ENCODE peak calls at places on chromosomes 4 and X, in eight cellular contexts. P, W, V, F, L, E, J and S are unnamed samples.
A peak's percentile ranks its signal among the peaks of the same experiment; 100 is the strongest.

GRCh38 chr4:174199735-174200134 is 83.7 kb downstream of the FBXO8 start:
- DNase-seq in V (no peak), L (no peak), J (no peak), P (no peak), W (no peak), F (no peak), E (no peak), S (no peak)

GRCh38 chr4:8709729-8710360 is 117.3 kb downstream of the CPZ start:
- DNase-seq in J (peak; percentile 2), F (no peak), P (no peak), W (no peak), L (peak; percentile 16), V (no peak), E (no peak), S (no peak)

GRCh38 chrX:44071070-44071645 is 98.0 kb upstream of the NDP start:
- DNase-seq in P (no peak), V (no peak), J (no peak), L (no peak), W (no peak), E (no peak), F (no peak), S (no peak)

GRCh38 chr4:158604369-158604768 is 67.3 kb downstream of the C4orf46 start:
- DNase-seq in P (no peak), W (no peak), F (no peak), V (no peak), E (no peak), L (no peak), J (no peak), S (no peak)

GRCh38 chr4:138773321-138773720 is 242.3 kb upstream of the NOCT start:
- DNase-seq in P (no peak), V (no peak), F (no peak), L (no peak), E (no peak), J (no peak), W (no peak), S (no peak)

GRCh38 chr4:158811704-158812103 is 42.9 kb downstream of the FNIP2 start:
- DNase-seq in P (no peak), F (no peak), V (no peak), E (no peak), W (no peak), L (peak; percentile 50), J (no peak), S (no peak)

GRCh38 chr4:107148922-107149321 is 112.8 kb upstream of the DKK2 start:
- DNase-seq in F (no peak), V (no peak), E (no peak), J (no peak), L (no peak), P (no peak), W (no peak), S (no peak)

GRCh38 chrX:45070116-45071007 is 130.3 kb downstream of the DIPK2B start:
- DNase-seq in L (peak; percentile 21), E (peak; percentile 23), J (no peak), P (peak; percentile 67), F (peak; percentile 69), W (no peak), V (no peak), S (no peak)

GRCh38 chr4:105130945-105131344 is 15.7 kb upstream of the TET2 start:
- DNase-seq in J (no peak), L (no peak), E (no peak), V (no peak), F (no peak), P (no peak), W (no peak), S (no peak)

GRCh38 chr4:2923141-2923551 is 40.1 kb downstream of the NOP14 start:
- DNase-seq in P (peak; percentile 55), L (peak; percentile 4), V (no peak), J (peak; percentile 9), F (peak; percentile 77), W (no peak), E (no peak), S (no peak)

GRCh38 chrX:56729152-56729557 is at the start of gene NBDY:
- DNase-seq in W (peak; percentile 22), E (peak; percentile 33), J (peak; percentile 34), L (peak; percentile 21), V (peak; percentile 7), F (peak; percentile 52), P (peak; percentile 37), S (no peak)

GRCh38 chr4:65670331-65671031 is at the start of gene EPHA5:
- DNase-seq in J (peak; percentile 20), P (peak; percentile 41), E (no peak), L (peak; percentile 33), V (peak; percentile 2), W (peak; percentile 69), F (peak; percentile 90), S (peak; percentile 30)

GRCh38 chr4:79864470-79865190 is 208.4 kb downstream of the ANTXR2 start:
- DNase-seq in P (peak; percentile 4), W (no peak), V (no peak), J (no peak), F (no peak), E (no peak), L (no peak), S (no peak)

GRCh38 chrX:16807548-16807947 is 21.3 kb downstream of the TXLNG start:
- DNase-seq in P (peak; percentile 38), F (peak; percentile 51), V (no peak), E (no peak), J (no peak), L (no peak), W (no peak), S (no peak)

GRCh38 chr4:77802406-77802805 is 16.8 kb downstream of the CNOT6L start:
- DNase-seq in V (no peak), F (no peak), P (no peak), L (no peak), J (no peak), W (no peak), E (no peak), S (no peak)
- H3K4me1 ChIP-seq in V (no peaks in the 10 kb centered on the region), F (peaks cover 8% of the 10 kb centered on the region), P (peaks cover 4% of the 10 kb centered on the region), L (peaks cover 43% of the 10 kb centered on the region), J (peaks cover 5% of the 10 kb centered on the region), W (peaks cover 10% of the 10 kb centered on the region), E (peaks cover 70% of the 10 kb centered on the region), S (peaks cover 8% of the 10 kb centered on the region)

GRCh38 chrX:39981946-39982345 is 115.8 kb downstream of the BCOR start:
- DNase-seq in L (no peak), P (no peak), E (no peak), W (no peak), J (no peak), V (no peak), F (no peak), S (no peak)
- H3K4me1 ChIP-seq in L (no peaks in the 10 kb centered on the region), P (no peaks in the 10 kb centered on the region), E (no peaks in the 10 kb centered on the region), W (no peaks in the 10 kb centered on the region), J (no peaks in the 10 kb centered on the region), V (peaks cover 16% of the 10 kb centered on the region), F (no peaks in the 10 kb centered on the region), S (peaks cover 11% of the 10 kb centered on the region)

DNA sequence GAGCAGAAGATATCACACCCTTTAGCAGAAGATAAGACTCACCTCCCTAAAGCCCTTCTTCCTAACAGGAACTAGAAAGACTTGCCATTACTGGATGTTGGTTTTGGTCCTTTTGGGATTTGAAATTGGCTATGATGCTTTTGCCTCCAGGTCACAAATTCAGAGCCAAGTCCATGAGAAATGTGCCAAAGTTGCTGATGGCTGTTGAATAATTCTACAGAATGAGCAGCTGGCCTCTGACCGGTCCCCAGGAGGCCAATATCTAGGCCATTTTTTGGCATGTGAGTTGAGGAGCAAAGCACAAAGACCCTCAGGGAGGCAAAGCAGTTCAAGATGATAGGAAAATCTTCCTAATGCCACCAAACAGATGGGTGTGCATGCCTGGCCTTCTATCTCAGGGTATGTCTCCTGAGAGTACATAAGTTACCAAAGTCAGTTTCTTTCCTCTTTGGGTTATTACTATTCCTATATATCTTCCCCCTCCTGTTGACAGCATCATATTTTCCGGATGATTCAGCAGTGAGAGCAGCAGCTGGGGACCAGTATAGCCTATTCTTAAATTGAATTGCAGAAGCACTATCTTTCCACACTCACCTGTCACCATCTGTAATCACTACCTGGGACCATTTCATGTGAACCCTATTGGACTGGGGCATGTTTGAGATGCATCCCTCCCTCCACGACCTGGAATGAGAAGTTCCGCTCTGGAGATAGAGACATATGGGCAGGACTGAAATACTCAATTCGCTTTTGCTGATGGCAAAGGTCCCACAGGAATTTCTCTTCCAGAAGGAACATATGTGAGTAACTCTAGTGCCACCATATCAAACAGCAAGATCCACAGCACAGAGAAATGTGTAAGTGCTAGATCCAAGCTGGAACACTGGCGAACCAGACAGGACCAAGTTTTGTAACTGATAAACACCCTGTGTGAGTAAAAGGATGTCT is 44.2 kb downstream of the SEL1L3 start:
- DNase-seq in E (no peak), L (no peak), P (peak; percentile 57), W (no peak), V (no peak), J (no peak), F (peak; percentile 29), S (no peak)
- H3K4me1 ChIP-seq in E (no peaks in the 10 kb centered on the region), L (peaks cover 6% of the 10 kb centered on the region), P (peaks cover 30% of the 10 kb centered on the region), W (no peaks in the 10 kb centered on the region), V (peaks cover 2% of the 10 kb centered on the region), J (no peaks in the 10 kb centered on the region), F (no peaks in the 10 kb centered on the region), S (peaks cover 5% of the 10 kb centered on the region)

GRCh38 chrX:41384041-41384705 is 50.2 kb downstream of the DDX3X start:
- DNase-seq in V (peak; percentile 77), J (peak; percentile 55), P (peak; percentile 86), L (peak; percentile 68), W (peak; percentile 84), F (peak; percentile 90), E (no peak), S (peak; percentile 80)
- H3K4me1 ChIP-seq in V (peaks cover 12% of the 10 kb centered on the region), J (no peaks in the 10 kb centered on the region), P (peaks cover 13% of the 10 kb centered on the region), L (no peaks in the 10 kb centered on the region), W (peaks cover 5% of the 10 kb centered on the region), F (no peaks in the 10 kb centered on the region), E (peaks cover 9% of the 10 kb centered on the region), S (peaks cover 2% of the 10 kb centered on the region)

GRCh38 chr4:143405197-143405730 is 68.6 kb downstream of the GAB1 start:
- DNase-seq in P (no peak), V (no peak), J (no peak), E (no peak), W (no peak), F (no peak), L (no peak), S (no peak)

GRCh38 chr4:143406523-143406922 is 69.8 kb downstream of the GAB1 start:
- DNase-seq in P (no peak), L (peak; percentile 92), V (no peak), W (peak; percentile 74), F (peak; percentile 80), J (peak; percentile 66), E (no peak), S (peak; percentile 57)

GRCh38 chr4:143402776-143403550 is 66.3 kb downstream of the GAB1 start:
- DNase-seq in E (no peak), F (no peak), W (no peak), V (no peak), P (no peak), J (no peak), L (no peak), S (no peak)

GRCh38 chr4:143404555-143404954 is 67.9 kb downstream of the GAB1 start:
- DNase-seq in J (no peak), P (no peak), E (no peak), F (no peak), V (no peak), L (no peak), W (no peak), S (no peak)

GRCh38 chr4:143403551-143403816 is 66.8 kb downstream of the GAB1 start:
- DNase-seq in W (no peak), V (no peak), E (no peak), P (no peak), F (no peak), L (no peak), J (no peak), S (no peak)
- H3K4me1 ChIP-seq in W (peaks cover 15% of the 10 kb centered on the region), V (peaks cover 3% of the 10 kb centered on the region), E (peaks cover 3% of the 10 kb centered on the region), P (peaks cover 12% of the 10 kb centered on the region), F (peaks cover 17% of the 10 kb centered on the region), L (peaks cover 65% of the 10 kb centered on the region), J (peaks cover 15% of the 10 kb centered on the region), S (peaks cover 36% of the 10 kb centered on the region)

GRCh38 chr4:130197946-130198345 is 1102.0 kb downstream of the C4orf33 start:
- DNase-seq in V (no peak), E (no peak), W (no peak), P (no peak), J (no peak), L (no peak), F (no peak), S (no peak)

GRCh38 chr4:130203571-130203970 is 1107.6 kb downstream of the C4orf33 start:
- DNase-seq in L (no peak), W (no peak), F (no peak), P (no peak), V (no peak), E (no peak), J (no peak), S (no peak)
- H3K4me1 ChIP-seq in L (no peaks in the 10 kb centered on the region), W (no peaks in the 10 kb centered on the region), F (no peaks in the 10 kb centered on the region), P (no peaks in the 10 kb centered on the region), V (no peaks in the 10 kb centered on the region), E (no peaks in the 10 kb centered on the region), J (no peaks in the 10 kb centered on the region), S (no peaks in the 10 kb centered on the region)